ENCODE peak calls at places on chromosome 2, in eight cellular contexts. One of them, this sample, is unnamed.

GRCh38 chr2:174086708-174087107 is 121.5 kb upstream of the SP3 start:
- DNase-seq in stimulated activated naive CD8-positive, alpha-beta T cell treated with anti-CD3 and anti-CD28 coated beads, Interleukin-15, amount 100 ng/mL, for 72 hours: no peak
- DNase-seq in T-cell: no peak
- DNase-seq in WERI-Rb-1: no peak
- DNase-seq in Kasumi-1: no peak
- DNase-seq in GM19239: no peak
- DNase-seq in upper lobe of right lung: no peak
- DNase-seq in activated effector memory CD4-positive, alpha-beta T cell treated with anti-CD3 and anti-CD28 coated beads, Interleukin-2, amount 50 U/mL, for 16 hours: no peak
- DNase-seq in this sample: no peak

GRCh38 chr2:85445316-85446295 is 27.1 kb downstream of the SH2D6 start:
- DNase-seq in stimulated activated naive CD8-positive, alpha-beta T cell treated with anti-CD3 and anti-CD28 coated beads, Interleukin-15, amount 100 ng/mL, for 72 hours: no peak
- DNase-seq in T-cell: no peak
- DNase-seq in WERI-Rb-1: no peak
- DNase-seq in Kasumi-1: no peak
- DNase-seq in GM19239: no peak
- DNase-seq in upper lobe of right lung: no peak
- DNase-seq in activated effector memory CD4-positive, alpha-beta T cell treated with anti-CD3 and anti-CD28 coated beads, Interleukin-2, amount 50 U/mL, for 16 hours: no peak
- DNase-seq in this sample: no peak

GRCh38 chr2:32931945-32932709 is 14.6 kb upstream of the LTBP1 start:
- DNase-seq in stimulated activated naive CD8-positive, alpha-beta T cell treated with anti-CD3 and anti-CD28 coated beads, Interleukin-15, amount 100 ng/mL, for 72 hours: no peak
- DNase-seq in T-cell: no peak
- DNase-seq in WERI-Rb-1: no peak
- DNase-seq in Kasumi-1: no peak
- DNase-seq in GM19239: no peak
- DNase-seq in upper lobe of right lung: no peak
- DNase-seq in activated effector memory CD4-positive, alpha-beta T cell treated with anti-CD3 and anti-CD28 coated beads, Interleukin-2, amount 50 U/mL, for 16 hours: no peak
- DNase-seq in this sample: no peak

GRCh38 chr2:220509921-220510320 is 882.5 kb downstream of the SLC4A3 start:
- DNase-seq in stimulated activated naive CD8-positive, alpha-beta T cell treated with anti-CD3 and anti-CD28 coated beads, Interleukin-15, amount 100 ng/mL, for 72 hours: no peak
- DNase-seq in T-cell: no peak
- DNase-seq in WERI-Rb-1: peak
- DNase-seq in Kasumi-1: no peak
- DNase-seq in GM19239: no peak
- DNase-seq in upper lobe of right lung: no peak
- DNase-seq in activated effector memory CD4-positive, alpha-beta T cell treated with anti-CD3 and anti-CD28 coated beads, Interleukin-2, amount 50 U/mL, for 16 hours: no peak
- DNase-seq in this sample: no peak

GRCh38 chr2:7794916-7795315 is 877.7 kb downstream of the RNF144A start:
- DNase-seq in stimulated activated naive CD8-positive, alpha-beta T cell treated with anti-CD3 and anti-CD28 coated beads, Interleukin-15, amount 100 ng/mL, for 72 hours: no peak
- DNase-seq in T-cell: no peak
- DNase-seq in WERI-Rb-1: no peak
- DNase-seq in Kasumi-1: no peak
- DNase-seq in GM19239: no peak
- DNase-seq in upper lobe of right lung: no peak
- DNase-seq in activated effector memory CD4-positive, alpha-beta T cell treated with anti-CD3 and anti-CD28 coated beads, Interleukin-2, amount 50 U/mL, for 16 hours: no peak
- DNase-seq in this sample: no peak

GRCh38 chr2:95043300-95043786 is 17.8 kb downstream of the MAL start:
- DNase-seq in stimulated activated naive CD8-positive, alpha-beta T cell treated with anti-CD3 and anti-CD28 coated beads, Interleukin-15, amount 100 ng/mL, for 72 hours: no peak
- DNase-seq in T-cell: peak
- DNase-seq in WERI-Rb-1: no peak
- DNase-seq in Kasumi-1: no peak
- DNase-seq in GM19239: no peak
- DNase-seq in upper lobe of right lung: peak
- DNase-seq in activated effector memory CD4-positive, alpha-beta T cell treated with anti-CD3 and anti-CD28 coated beads, Interleukin-2, amount 50 U/mL, for 16 hours: no peak
- DNase-seq in this sample: no peak

GRCh38 chr2:221572821-221573429 is 821 bp upstream of the EPHA4 start:
- DNase-seq in stimulated activated naive CD8-positive, alpha-beta T cell treated with anti-CD3 and anti-CD28 coated beads, Interleukin-15, amount 100 ng/mL, for 72 hours: no peak
- DNase-seq in T-cell: no peak
- DNase-seq in WERI-Rb-1: peak
- DNase-seq in Kasumi-1: no peak
- DNase-seq in GM19239: peak
- DNase-seq in upper lobe of right lung: peak
- DNase-seq in activated effector memory CD4-positive, alpha-beta T cell treated with anti-CD3 and anti-CD28 coated beads, Interleukin-2, amount 50 U/mL, for 16 hours: peak
- DNase-seq in this sample: no peak

GRCh38 chr2:96436416-96436815 is 68.7 kb downstream of the NEURL3 start:
- DNase-seq in stimulated activated naive CD8-positive, alpha-beta T cell treated with anti-CD3 and anti-CD28 coated beads, Interleukin-15, amount 100 ng/mL, for 72 hours: no peak
- DNase-seq in T-cell: no peak
- DNase-seq in WERI-Rb-1: no peak
- DNase-seq in Kasumi-1: no peak
- DNase-seq in GM19239: no peak
- DNase-seq in upper lobe of right lung: no peak
- DNase-seq in activated effector memory CD4-positive, alpha-beta T cell treated with anti-CD3 and anti-CD28 coated beads, Interleukin-2, amount 50 U/mL, for 16 hours: no peak
- DNase-seq in this sample: no peak

GRCh38 chr2:172998547-172998946 is 77.1 kb upstream of the MAP3K20 start:
- DNase-seq in stimulated activated naive CD8-positive, alpha-beta T cell treated with anti-CD3 and anti-CD28 coated beads, Interleukin-15, amount 100 ng/mL, for 72 hours: no peak
- DNase-seq in T-cell: no peak
- DNase-seq in WERI-Rb-1: no peak
- DNase-seq in Kasumi-1: no peak
- DNase-seq in GM19239: no peak
- DNase-seq in upper lobe of right lung: no peak
- DNase-seq in activated effector memory CD4-positive, alpha-beta T cell treated with anti-CD3 and anti-CD28 coated beads, Interleukin-2, amount 50 U/mL, for 16 hours: no peak
- DNase-seq in this sample: no peak

GRCh38 chr2:70946832-70947442 is 11.2 kb downstream of the ATP6V1B1 start:
- DNase-seq in stimulated activated naive CD8-positive, alpha-beta T cell treated with anti-CD3 and anti-CD28 coated beads, Interleukin-15, amount 100 ng/mL, for 72 hours: peak
- DNase-seq in T-cell: peak
- DNase-seq in WERI-Rb-1: peak
- DNase-seq in Kasumi-1: peak
- DNase-seq in GM19239: no peak
- DNase-seq in upper lobe of right lung: peak
- DNase-seq in activated effector memory CD4-positive, alpha-beta T cell treated with anti-CD3 and anti-CD28 coated beads, Interleukin-2, amount 50 U/mL, for 16 hours: peak
- DNase-seq in this sample: peak

GRCh38 chr2:155393406-155393805 is 694.9 kb downstream of the KCNJ3 start:
- DNase-seq in stimulated activated naive CD8-positive, alpha-beta T cell treated with anti-CD3 and anti-CD28 coated beads, Interleukin-15, amount 100 ng/mL, for 72 hours: no peak
- DNase-seq in T-cell: no peak
- DNase-seq in WERI-Rb-1: no peak
- DNase-seq in Kasumi-1: no peak
- DNase-seq in GM19239: no peak
- DNase-seq in upper lobe of right lung: no peak
- DNase-seq in activated effector memory CD4-positive, alpha-beta T cell treated with anti-CD3 and anti-CD28 coated beads, Interleukin-2, amount 50 U/mL, for 16 hours: no peak
- DNase-seq in this sample: no peak

GRCh38 chr2:95208101-95208500 is 780 bp downstream of the ZNF892 start:
- DNase-seq in stimulated activated naive CD8-positive, alpha-beta T cell treated with anti-CD3 and anti-CD28 coated beads, Interleukin-15, amount 100 ng/mL, for 72 hours: no peak
- DNase-seq in T-cell: no peak
- DNase-seq in WERI-Rb-1: no peak
- DNase-seq in Kasumi-1: no peak
- DNase-seq in GM19239: no peak
- DNase-seq in upper lobe of right lung: no peak
- DNase-seq in activated effector memory CD4-positive, alpha-beta T cell treated with anti-CD3 and anti-CD28 coated beads, Interleukin-2, amount 50 U/mL, for 16 hours: no peak
- DNase-seq in this sample: no peak

GRCh38 chr2:154580767-154581166 is 117.7 kb upstream of the KCNJ3 start:
- DNase-seq in stimulated activated naive CD8-positive, alpha-beta T cell treated with anti-CD3 and anti-CD28 coated beads, Interleukin-15, amount 100 ng/mL, for 72 hours: no peak
- DNase-seq in T-cell: no peak
- DNase-seq in WERI-Rb-1: no peak
- DNase-seq in Kasumi-1: no peak
- DNase-seq in GM19239: no peak
- DNase-seq in upper lobe of right lung: no peak
- DNase-seq in activated effector memory CD4-positive, alpha-beta T cell treated with anti-CD3 and anti-CD28 coated beads, Interleukin-2, amount 50 U/mL, for 16 hours: no peak
- DNase-seq in this sample: no peak

GRCh38 chr2:54940723-54941122 is 109.5 kb downstream of the RTN4 start:
- DNase-seq in stimulated activated naive CD8-positive, alpha-beta T cell treated with anti-CD3 and anti-CD28 coated beads, Interleukin-15, amount 100 ng/mL, for 72 hours: no peak
- DNase-seq in T-cell: no peak
- DNase-seq in WERI-Rb-1: no peak
- DNase-seq in Kasumi-1: no peak
- DNase-seq in GM19239: no peak
- DNase-seq in upper lobe of right lung: no peak
- DNase-seq in activated effector memory CD4-positive, alpha-beta T cell treated with anti-CD3 and anti-CD28 coated beads, Interleukin-2, amount 50 U/mL, for 16 hours: no peak
- DNase-seq in this sample: no peak

This sample was measured in AML-193.